ENCODE peak calls at places on chromosomes 2 and 18, in five cellular contexts. One of them, this sample, is unnamed.

GRCh38 chr2:127638361-127639110 is 7.4 kb upstream of the GPR17 start:
- DNase-seq in heart left ventricle: no peak
- DNase-seq in HFF-Myc: no peak
- DNase-seq in MM.1S: no peak
- DNase-seq in GM13977: no peak
- DNase-seq in this sample: no peak

GRCh38 chr18:44609210-44609941 is 71.3 kb upstream of the SETBP1 start:
- DNase-seq in heart left ventricle: no peak
- DNase-seq in HFF-Myc: no peak
- DNase-seq in MM.1S: no peak
- DNase-seq in GM13977: no peak
- DNase-seq in this sample: no peak

GRCh38 chr2:190717764-190718651 is 69.1 kb downstream of the NAB1 start:
- DNase-seq in heart left ventricle: no peak
- DNase-seq in HFF-Myc: no peak
- DNase-seq in MM.1S: no peak
- DNase-seq in GM13977: no peak
- DNase-seq in this sample: no peak

GRCh38 chr2:48218169-48218568 is 311.8 kb upstream of the STON1 start:
- DNase-seq in heart left ventricle: no peak
- DNase-seq in HFF-Myc: no peak
- DNase-seq in MM.1S: no peak
- DNase-seq in GM13977: no peak
- DNase-seq in this sample: no peak

GRCh38 chr2:120503793-120504571 is 158.0 kb downstream of the INHBB start:
- DNase-seq in heart left ventricle: peak; percentile 92
- DNase-seq in HFF-Myc: no peak
- DNase-seq in MM.1S: no peak
- DNase-seq in GM13977: no peak
- DNase-seq in this sample: no peak

GRCh38 chr2:118881490-118882129 is 34.2 kb upstream of the EN1 start:
- DNase-seq in heart left ventricle: peak; percentile 49
- DNase-seq in HFF-Myc: no peak
- DNase-seq in MM.1S: peak; percentile 79
- DNase-seq in GM13977: peak; percentile 53
- DNase-seq in this sample: peak; percentile 23

GRCh38 chr2:149080964-149081363 is 42.5 kb downstream of the LYPD6B start:
- DNase-seq in heart left ventricle: no peak
- DNase-seq in HFF-Myc: no peak
- DNase-seq in MM.1S: no peak
- DNase-seq in GM13977: no peak
- DNase-seq in this sample: no peak

GRCh38 chr2:190137561-190137960 is 75.0 kb upstream of the MSTN start:
- DNase-seq in heart left ventricle: no peak
- DNase-seq in HFF-Myc: no peak
- DNase-seq in MM.1S: no peak
- DNase-seq in GM13977: no peak
- DNase-seq in this sample: no peak

GRCh38 chr2:151350579-151351195 is 6.7 kb upstream of the TNFAIP6 start:
- DNase-seq in heart left ventricle: no peak
- DNase-seq in HFF-Myc: no peak
- DNase-seq in MM.1S: no peak
- DNase-seq in GM13977: no peak
- DNase-seq in this sample: no peak

GRCh38 chr2:164186596-164186995 is 434.7 kb downstream of the GRB14 start:
- DNase-seq in heart left ventricle: no peak
- DNase-seq in HFF-Myc: no peak
- DNase-seq in MM.1S: no peak
- DNase-seq in GM13977: no peak
- DNase-seq in this sample: peak; percentile 38

GRCh38 chr18:34809697-34810096 is 99.6 kb downstream of the DTNA start:
- DNase-seq in heart left ventricle: peak; percentile 30
- DNase-seq in HFF-Myc: peak; percentile 21
- DNase-seq in MM.1S: no peak
- DNase-seq in GM13977: no peak
- DNase-seq in this sample: no peak

DNA sequence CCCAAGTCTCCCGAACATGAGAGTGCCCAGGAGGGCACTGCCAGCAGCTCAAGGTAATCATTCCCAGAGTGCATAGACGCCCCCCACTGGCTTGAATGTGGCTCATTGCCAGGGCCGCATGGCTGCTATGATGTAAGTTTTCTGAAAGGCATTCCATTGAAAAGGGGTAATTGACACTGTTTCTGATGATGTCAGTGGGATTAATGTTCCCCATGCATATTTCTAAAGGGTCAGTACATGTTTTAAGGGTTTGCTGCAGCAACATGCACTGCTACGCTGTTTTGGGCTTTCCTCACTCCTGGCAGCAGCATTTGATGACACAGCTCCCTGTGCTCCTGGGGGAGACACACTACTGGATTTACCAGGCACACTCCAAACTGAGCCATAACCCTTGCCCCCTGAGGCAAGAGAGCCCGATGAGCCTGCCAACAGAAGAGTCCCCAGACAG is 36.7 kb downstream of the KIAA2012 start:
- DNase-seq in heart left ventricle: peak; percentile 40
- DNase-seq in HFF-Myc: no peak
- DNase-seq in MM.1S: no peak
- DNase-seq in GM13977: no peak
- DNase-seq in this sample: peak; percentile 39
- TF ChIP-seq CTCF in heart left ventricle: no peak
- TF ChIP-seq CTCF in HFF-Myc: no peak
- TF ChIP-seq CTCF in MM.1S: no peak
- TF ChIP-seq CTCF in GM13977: no peak
- TF ChIP-seq CTCF in this sample: no peak

DNA sequence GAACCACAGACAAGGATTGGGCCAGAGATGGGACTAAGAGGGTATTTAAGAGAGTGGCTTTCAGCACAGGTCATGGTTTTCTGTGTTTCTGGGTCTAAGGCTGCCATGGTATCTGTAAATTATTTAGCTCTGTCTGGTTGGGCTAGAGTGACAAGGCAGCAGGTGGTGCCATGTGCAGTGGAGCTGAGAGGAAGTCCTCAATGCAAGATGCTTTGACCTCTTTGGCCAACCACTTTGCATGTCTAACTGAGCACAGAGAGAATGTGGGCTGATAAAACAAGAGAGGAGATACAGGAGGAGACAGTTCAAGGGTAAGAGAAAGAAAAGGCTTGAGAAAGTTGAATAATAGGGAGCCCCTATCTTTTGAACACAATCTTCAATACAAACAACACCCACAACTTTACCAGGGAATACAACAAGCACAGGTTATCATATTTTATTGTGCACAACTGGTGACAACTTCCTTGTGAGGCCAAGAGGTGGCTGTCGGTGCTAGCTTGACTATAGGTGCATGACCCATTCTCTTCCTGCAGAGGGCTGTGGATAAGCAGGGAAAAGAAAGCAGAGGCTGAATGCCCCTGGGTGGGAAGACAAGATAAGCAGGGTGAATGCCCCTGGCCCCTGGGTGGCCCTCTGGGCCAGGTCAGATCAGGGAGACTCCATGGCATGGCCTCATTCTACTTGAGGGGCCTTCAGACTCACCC is 12.3 kb downstream of the FLACC1 start:
- DNase-seq in heart left ventricle: no peak
- DNase-seq in HFF-Myc: no peak
- DNase-seq in MM.1S: peak; percentile 46
- DNase-seq in GM13977: peak; percentile 38
- DNase-seq in this sample: no peak
- TF ChIP-seq CTCF in heart left ventricle: no peak
- TF ChIP-seq CTCF in HFF-Myc: peak; percentile 3
- TF ChIP-seq CTCF in MM.1S: peak; percentile 20
- TF ChIP-seq CTCF in GM13977: no peak
- TF ChIP-seq CTCF in this sample: peak; percentile 51

DNA sequence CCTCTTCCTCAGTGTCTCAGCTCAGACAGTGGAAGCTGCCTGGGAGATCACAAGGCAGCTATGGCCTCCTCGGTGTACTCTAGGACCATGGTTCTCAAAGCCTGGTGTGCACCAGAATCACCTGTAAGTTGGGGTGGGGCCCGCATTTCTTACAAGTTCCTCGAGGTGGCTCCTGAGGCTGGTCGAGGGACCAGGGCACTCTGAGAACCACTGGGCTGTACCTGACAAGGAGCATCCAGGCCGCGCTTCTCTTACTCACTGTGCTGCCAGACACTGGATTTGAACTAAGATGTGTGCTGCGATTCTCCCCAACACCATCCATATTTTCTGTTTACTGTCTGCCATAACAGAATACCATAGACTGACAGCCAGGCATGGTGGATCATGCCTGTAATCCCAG is 59.5 kb downstream of the DIPK1C start:
- DNase-seq in heart left ventricle: no peak
- DNase-seq in HFF-Myc: no peak
- DNase-seq in MM.1S: no peak
- DNase-seq in GM13977: no peak
- DNase-seq in this sample: no peak
- TF ChIP-seq CTCF in heart left ventricle: no peak
- TF ChIP-seq CTCF in HFF-Myc: no peak
- TF ChIP-seq CTCF in MM.1S: peak; percentile 34
- TF ChIP-seq CTCF in GM13977: no peak
- TF ChIP-seq CTCF in this sample: no peak

GRCh38 chr18:38290229-38290628 is 724.6 kb upstream of the CELF4 start:
- DNase-seq in heart left ventricle: no peak
- DNase-seq in HFF-Myc: no peak
- DNase-seq in MM.1S: no peak
- DNase-seq in GM13977: no peak
- DNase-seq in this sample: peak; percentile 38
- TF ChIP-seq CTCF in heart left ventricle: no peak
- TF ChIP-seq CTCF in HFF-Myc: no peak
- TF ChIP-seq CTCF in MM.1S: no peak
- TF ChIP-seq CTCF in GM13977: no peak
- TF ChIP-seq CTCF in this sample: no peak

DNA sequence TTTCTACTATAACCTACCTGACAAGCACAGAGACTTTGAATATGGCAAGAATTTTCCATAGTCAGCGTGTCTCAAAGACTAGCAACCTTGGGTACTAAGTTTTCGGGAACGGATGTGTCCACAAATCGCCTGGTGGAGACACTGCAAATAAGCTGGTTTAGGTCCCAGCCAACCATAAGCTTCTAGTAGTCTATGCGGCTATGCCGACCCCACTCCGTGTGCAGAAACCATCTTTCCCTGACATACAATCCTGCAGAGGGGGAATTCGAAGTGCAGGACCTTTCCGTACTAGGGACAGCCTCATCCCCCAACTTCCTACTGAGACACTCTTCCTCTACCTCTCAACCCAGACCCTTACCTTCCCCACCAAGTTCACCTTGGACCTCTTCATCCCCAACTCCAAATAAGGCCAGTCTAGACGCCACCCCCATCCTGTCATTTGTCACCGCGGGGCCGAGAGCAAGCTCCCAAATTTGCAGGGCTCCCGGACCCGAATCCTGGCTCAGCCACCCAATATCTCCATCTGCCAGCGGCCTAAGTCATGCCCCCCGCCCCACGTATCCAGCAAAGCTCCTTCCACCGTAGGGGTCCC is 548 bp downstream of the SUCLG1 start:
- DNase-seq in heart left ventricle: peak; percentile 46
- DNase-seq in HFF-Myc: no peak
- DNase-seq in MM.1S: peak; percentile 9
- DNase-seq in GM13977: peak; percentile 45
- DNase-seq in this sample: no peak
- TF ChIP-seq CTCF in heart left ventricle: no peak
- TF ChIP-seq CTCF in HFF-Myc: no peak
- TF ChIP-seq CTCF in MM.1S: no peak
- TF ChIP-seq CTCF in GM13977: no peak
- TF ChIP-seq CTCF in this sample: no peak

GRCh38 chr2:111919362-111919761 is 21.0 kb downstream of the MERTK start:
- DNase-seq in heart left ventricle: no peak
- DNase-seq in HFF-Myc: no peak
- DNase-seq in MM.1S: no peak
- DNase-seq in GM13977: no peak
- DNase-seq in this sample: no peak
- TF ChIP-seq CTCF in heart left ventricle: no peak
- TF ChIP-seq CTCF in HFF-Myc: no peak
- TF ChIP-seq CTCF in MM.1S: peak; percentile 35
- TF ChIP-seq CTCF in GM13977: no peak
- TF ChIP-seq CTCF in this sample: peak; percentile 26

DNA sequence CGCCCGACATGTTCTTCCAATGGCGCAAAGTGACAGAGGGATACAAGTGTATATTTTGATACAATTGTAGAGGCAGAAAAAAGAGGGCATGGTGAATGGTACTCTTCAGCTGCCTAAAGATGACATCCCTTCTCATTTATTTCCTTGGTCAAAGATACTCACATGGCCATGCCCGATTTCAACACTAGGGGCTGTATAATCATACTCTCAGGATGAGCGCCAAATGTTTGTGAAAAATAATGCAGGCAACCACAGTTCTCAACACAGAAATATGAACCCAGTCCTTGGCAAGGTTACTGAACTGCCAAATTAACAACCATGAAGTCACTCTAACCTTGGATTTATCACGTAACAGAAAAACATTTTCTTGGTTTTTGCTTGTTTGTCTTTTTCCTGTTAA is 204.4 kb downstream of the CCDC102B start:
- DNase-seq in heart left ventricle: no peak
- DNase-seq in HFF-Myc: no peak
- DNase-seq in MM.1S: no peak
- DNase-seq in GM13977: no peak
- DNase-seq in this sample: no peak
- TF ChIP-seq CTCF in heart left ventricle: no peak
- TF ChIP-seq CTCF in HFF-Myc: peak; percentile 34
- TF ChIP-seq CTCF in MM.1S: peak; percentile 16
- TF ChIP-seq CTCF in GM13977: peak; percentile 26
- TF ChIP-seq CTCF in this sample: no peak

GRCh38 chr18:43563780-43564179 is 286.5 kb upstream of the SYT4 start:
- DNase-seq in heart left ventricle: no peak
- DNase-seq in HFF-Myc: no peak
- DNase-seq in MM.1S: peak; percentile 59
- DNase-seq in GM13977: peak; percentile 7
- DNase-seq in this sample: peak; percentile 22
- TF ChIP-seq CTCF in heart left ventricle: peak; percentile 31
- TF ChIP-seq CTCF in HFF-Myc: no peak
- TF ChIP-seq CTCF in MM.1S: peak; percentile 58
- TF ChIP-seq CTCF in GM13977: peak; percentile 51
- TF ChIP-seq CTCF in this sample: peak; percentile 65

DNA sequence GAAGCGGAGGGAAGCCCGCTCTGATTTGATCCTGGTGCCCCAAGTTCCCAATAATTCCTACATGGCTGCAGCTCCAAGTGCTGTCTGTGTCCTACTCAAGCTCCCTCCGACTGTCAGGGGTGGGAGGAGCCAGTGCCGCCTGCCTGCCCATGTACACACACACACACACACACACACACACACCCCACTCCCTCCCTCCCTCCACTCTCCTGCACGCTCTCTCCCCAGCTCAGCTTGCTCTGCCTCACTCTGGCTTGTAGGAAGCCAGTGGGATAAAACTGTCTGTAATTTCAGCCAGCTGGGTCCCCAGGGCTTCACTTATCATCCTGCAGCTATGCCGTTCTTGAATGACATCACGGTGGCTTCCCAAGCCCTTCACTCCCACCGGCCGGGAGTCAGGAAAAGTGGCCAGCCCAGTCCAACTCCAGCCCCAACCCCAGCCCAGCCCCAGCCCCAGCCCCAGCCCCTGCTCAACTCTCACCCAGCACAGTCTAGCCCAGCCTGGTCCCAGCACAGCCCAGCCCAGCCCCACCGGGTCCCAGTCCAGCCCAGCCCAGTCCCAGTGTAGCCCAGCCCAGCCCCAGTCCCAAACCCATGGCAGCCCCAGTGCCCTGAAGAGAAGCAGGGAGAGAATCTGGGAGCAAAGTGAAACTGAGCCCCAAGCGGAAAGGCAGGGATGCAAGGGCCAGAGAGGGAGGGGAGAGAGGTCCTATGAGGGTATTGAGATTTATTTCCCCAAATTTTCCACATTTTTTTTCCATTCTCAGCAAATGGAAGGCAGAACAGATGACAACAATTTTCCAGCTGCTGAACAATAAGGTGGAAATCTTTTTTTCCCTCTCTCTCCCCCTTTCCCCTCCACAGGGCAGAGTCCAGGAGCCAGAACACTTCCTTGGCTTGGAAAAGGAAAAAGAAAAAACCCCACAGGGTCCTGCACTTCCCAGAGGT is 144.0 kb downstream of the TNS1 start:
- DNase-seq in heart left ventricle: peak; percentile 92
- DNase-seq in HFF-Myc: no peak
- DNase-seq in MM.1S: no peak
- DNase-seq in GM13977: no peak
- DNase-seq in this sample: no peak
- TF ChIP-seq CTCF in heart left ventricle: no peak
- TF ChIP-seq CTCF in HFF-Myc: no peak
- TF ChIP-seq CTCF in MM.1S: no peak
- TF ChIP-seq CTCF in GM13977: no peak
- TF ChIP-seq CTCF in this sample: no peak

This sample was measured in foreskin keratinocyte.